ENCODE peak calls at places on chromosomes 7 and 10, in four cellular contexts. Y is endothelial cell; W is NCI-H1436; Z is stimulated activated CD4-positive, alpha-beta T cell treated with anti-CD3 and anti-CD28 coated beads, Interleukin-1b, Interleukin-23, amount 100 ng/mL, for 1 hour. K is an unnamed sample.

GRCh38 chr10:122323941-122324675 is 50.4 kb upstream of the PLEKHA1 start:
- DNase-seq in Y (no peak), Z (no peak), W (no peak), K (no peak)

GRCh38 chr7:31028417-31028988 is 23.6 kb upstream of the ADCYAP1R1 start:
- DNase-seq in Y (no peak), Z (no peak), W (no peak), K (no peak)

GRCh38 chr7:122136639-122137253 is 7.3 kb downstream of the AASS start:
- DNase-seq in W (no peak), Z (no peak), Y (no peak), K (no peak)

GRCh38 chr7:99365318-99366141 is 9.0 kb upstream of the ARPC1B start:
- DNase-seq in W (no peak), Y (peak), Z (peak), K (peak)

GRCh38 chr10:6591668-6592067 is 11.6 kb upstream of the PRKCQ start:
- DNase-seq in Z (no peak), Y (no peak), W (no peak), K (no peak)

GRCh38 chr7:3134715-3135114 is 91.0 kb upstream of the CARD11 start:
- DNase-seq in Z (no peak), Y (no peak), W (no peak), K (no peak)

GRCh38 chr7:158388072-158388471 is 199.6 kb downstream of the PTPRN2 start:
- DNase-seq in Y (no peak), Z (no peak), W (no peak), K (no peak)

GRCh38 chr10:77563638-77564270 is 73.9 kb downstream of the KCNMA1 start:
- DNase-seq in Z (no peak), W (no peak), Y (no peak), K (no peak)

GRCh38 chr7:87877641-87878040 is 1.3 kb downstream of the DBF4 start:
- DNase-seq in Y (no peak), Z (no peak), W (no peak), K (no peak)

K was measured in Caco-2.